ENCODE peak calls at places on chromosomes 11 and 22, in seven cellular contexts. O is WTC11; B is GM12864; X is activated CD8-positive, alpha-beta T cell treated with anti-CD3 and anti-CD28 coated beads, Interleukin-2, amount 10 ng/mL, durations not matched to agents 7 days and 5 days; I is stimulated activated CD8-positive, alpha-beta memory T cell treated with anti-CD3 and anti-CD28 coated beads, Interleukin-7, amount 100 ng/mL, for 24 hours; P is RCC 7860; Y is CD4-positive, alpha-beta T cell. L is an unnamed sample.

GRCh38 chr22:27687984-27688545 is 113.5 kb downstream of the MN1 start:
- DNase-seq in I (no peak), P (peak; percentile 33), Y (no peak), O (no peak), B (no peak), X (no peak), L (no peak)

GRCh38 chr22:46287873-46288751 is 8.6 kb upstream of the GTSE1 start:
- DNase-seq in P (no peak), X (peak; percentile 78), I (no peak), Y (no peak), O (no peak), B (peak; percentile 55), L (no peak)

GRCh38 chr11:31725176-31725575 is 85.9 kb downstream of the PAX6 start:
- DNase-seq in O (no peak), P (no peak), B (no peak), X (no peak), Y (no peak), I (no peak), L (no peak)

GRCh38 chr11:129750343-129751292 is 65.0 kb upstream of the TMEM45B start:
- DNase-seq in O (peak; percentile 74), X (peak; percentile 81), I (peak; percentile 44), P (peak; percentile 36), B (peak; percentile 22), Y (peak; percentile 74), L (peak; percentile 80)

GRCh38 chr11:17542249-17542648 is 2.0 kb downstream of the USH1C start:
- DNase-seq in X (no peak), B (no peak), P (no peak), O (no peak), I (no peak), Y (no peak), L (peak; percentile 76)

GRCh38 chr22:41302016-41302767 is 867 bp downstream of the ZC3H7B start:
- DNase-seq in X (no peak), Y (no peak), B (no peak), I (no peak), O (peak; percentile 45), P (no peak), L (no peak)

GRCh38 chr22:26536056-26536761 is 23.9 kb upstream of the TFIP11 start:
- DNase-seq in I (no peak), P (peak; percentile 37), X (no peak), Y (no peak), B (no peak), O (no peak), L (no peak)

GRCh38 chr11:1402355-1402754 is 12.6 kb downstream of the BRSK2 start:
- DNase-seq in P (no peak), I (no peak), Y (no peak), X (no peak), O (no peak), B (no peak), L (no peak)

GRCh38 chr22:37045958-37046357 is 5.6 kb upstream of the KCTD17 start:
- DNase-seq in Y (no peak), O (no peak), P (peak; percentile 8), B (no peak), X (peak; percentile 38), I (no peak), L (no peak)

GRCh38 chr11:9617960-9618359 is 44.5 kb downstream of the WEE1 start:
- DNase-seq in Y (no peak), P (no peak), I (no peak), B (no peak), O (no peak), X (no peak), L (no peak)

GRCh38 chr22:46696225-46696518 is 41.9 kb downstream of the CERK start:
- DNase-seq in I (no peak), Y (no peak), B (no peak), X (no peak), P (no peak), O (no peak), L (no peak)

GRCh38 chr22:29820941-29821789 is 16.9 kb downstream of the ASCC2 start:
- DNase-seq in X (peak; percentile 63), B (peak; percentile 74), I (no peak), Y (no peak), P (peak; percentile 100), O (no peak), L (peak; percentile 87)

GRCh38 chr11:41306435-41306834 is 153.0 kb downstream of the LRRC4C start:
- DNase-seq in I (no peak), X (no peak), O (no peak), B (no peak), P (peak; percentile 66), Y (no peak), L (no peak)

GRCh38 chr22:49783926-49784629 is 43.6 kb downstream of the BRD1 start:
- DNase-seq in I (no peak), O (no peak), Y (no peak), B (no peak), P (no peak), X (no peak), L (no peak)

GRCh38 chr22:20781272-20781990 is 7.5 kb downstream of the SERPIND1 start:
- DNase-seq in Y (no peak), I (peak; percentile 25), X (no peak), P (no peak), B (no peak), O (no peak), L (no peak)

GRCh38 chr22:20808844-20809243 is 34.9 kb downstream of the SERPIND1 start:
- DNase-seq in X (no peak), B (no peak), P (no peak), O (no peak), I (no peak), Y (no peak), L (no peak)

GRCh38 chr11:112453601-112454577 is 193.2 kb upstream of the PLET1 start:
- DNase-seq in O (peak; percentile 67), Y (peak; percentile 25), I (no peak), P (no peak), X (peak; percentile 60), B (peak; percentile 7), L (peak; percentile 5)

GRCh38 chr11:66479741-66480115 is 506 bp upstream of the DPP3 start:
- DNase-seq in B (no peak), X (no peak), I (no peak), Y (no peak), O (no peak), P (no peak), L (no peak)

GRCh38 chr22:26492220-26492619 is 8.5 kb downstream of the SRRD start:
- DNase-seq in B (no peak), I (no peak), O (no peak), P (no peak), X (no peak), Y (no peak), L (no peak)

GRCh38 chr22:37925767-37926166 is 19.7 kb downstream of the MICALL1 start:
- DNase-seq in B (no peak), P (no peak), X (no peak), I (no peak), Y (no peak), O (no peak), L (no peak)

GRCh38 chr11:106473089-106473722 is 395.7 kb downstream of the AASDHPPT start:
- DNase-seq in O (no peak), P (no peak), X (no peak), Y (no peak), B (no peak), I (no peak), L (no peak)

GRCh38 chr11:111788464-111788863 is 22.3 kb upstream of the PPP2R1B start:
- DNase-seq in O (no peak), Y (no peak), X (no peak), B (no peak), I (no peak), P (no peak), L (no peak)

GRCh38 chr22:43242627-43243026 is 55.7 kb upstream of the TTLL12 start:
- DNase-seq in B (no peak), X (no peak), I (no peak), O (no peak), P (no peak), Y (no peak), L (no peak)

GRCh38 chr11:2662430-2663299 is 37.1 kb downstream of the KCNQ1OT1 start:
- DNase-seq in X (peak; percentile 16), B (no peak), I (no peak), O (no peak), Y (no peak), P (no peak), L (no peak)

GRCh38 chr11:13329670-13330401 is 52.2 kb downstream of the BMAL1 start:
- DNase-seq in O (no peak), Y (no peak), B (no peak), X (no peak), I (no peak), P (no peak), L (no peak)

GRCh38 chr11:2459016-2459725 is 14.4 kb downstream of the KCNQ1 start:
- DNase-seq in P (no peak), O (no peak), X (no peak), Y (no peak), I (no peak), B (no peak), L (no peak)

GRCh38 chr11:71947498-71947897 is 18.7 kb downstream of the RNF121 start:
- DNase-seq in Y (no peak), B (no peak), P (peak; percentile 25), O (no peak), I (no peak), X (no peak), L (peak; percentile 55)

GRCh38 chr22:27378343-27378800 is 423.2 kb downstream of the MN1 start:
- DNase-seq in I (no peak), B (no peak), X (no peak), P (no peak), O (no peak), Y (no peak), L (no peak)

GRCh38 chr11:43278302-43278956 is 33.4 kb upstream of the API5 start:
- DNase-seq in Y (no peak), X (no peak), B (no peak), I (no peak), O (peak; percentile 23), P (peak; percentile 11), L (peak; percentile 7)

GRCh38 chr22:30236875-30237274 is 9.7 kb downstream of the LIF start:
- DNase-seq in B (no peak), Y (no peak), X (no peak), O (no peak), P (no peak), I (no peak), L (no peak)

GRCh38 chr11:95596011-95596489 is 193.5 kb downstream of the FAM76B start:
- DNase-seq in I (no peak), B (no peak), O (no peak), Y (no peak), P (no peak), X (no peak), L (no peak)

GRCh38 chr11:75277991-75278790 is 37.6 kb downstream of the TPBGL start:
- DNase-seq in O (no peak), I (no peak), P (no peak), Y (no peak), X (no peak), B (no peak), L (no peak)

GRCh38 chr22:29633514-29634312 is 30.3 kb downstream of the NF2 start:
- DNase-seq in P (peak; percentile 75), B (no peak), Y (no peak), I (no peak), X (no peak), O (no peak), L (no peak)

GRCh38 chr22:40733919-40734318 is 54.6 kb downstream of the MCHR1 start:
- DNase-seq in X (no peak), P (no peak), I (no peak), B (no peak), O (no peak), Y (no peak), L (no peak)

GRCh38 chr11:124481365-124482323 is 36.1 kb upstream of the OR8B8 start:
- DNase-seq in X (no peak), Y (no peak), O (no peak), P (peak; percentile 16), B (no peak), I (no peak), L (peak; percentile 18)

GRCh38 chr11:108662700-108663099 is 2.2 kb upstream of the DDX10 start:
- DNase-seq in I (no peak), O (no peak), Y (no peak), B (peak; percentile 75), P (no peak), X (no peak), L (no peak)

GRCh38 chr11:36385121-36385530 is 89.0 kb downstream of the PRR5L start:
- DNase-seq in B (no peak), I (no peak), X (no peak), P (no peak), Y (no peak), O (no peak), L (no peak)

GRCh38 chr11:6052374-6052773 is 21.8 kb upstream of the OR56A1 start:
- DNase-seq in B (no peak), I (no peak), Y (no peak), X (no peak), P (no peak), O (no peak), L (no peak)

L was measured in LoVo.